ENCODE peak calls at places on chromosomes 13 and 19, in four cellular contexts. K is AG10803, Y is AG09309, M is pancreas. E is an unnamed sample.

GRCh38 chr19:18456974-18457373 is 19.0 kb upstream of the ISYNA1 start:
- DNase-seq in Y (no peak), M (no peak), K (no peak), E (no peak)

GRCh38 chr13:29548722-29549446 is 46.6 kb downstream of the SLC7A1 start:
- DNase-seq in Y (no peak), M (peak), K (peak), E (no peak)

GRCh38 chr13:69545500-69546025 is 562.1 kb upstream of the ATXN8OS start:
- DNase-seq in K (no peak), M (no peak), Y (no peak), E (no peak)

GRCh38 chr13:52665325-52665724 is 12.7 kb downstream of the SUGT1 start:
- DNase-seq in Y (no peak), K (peak), M (no peak), E (no peak)

GRCh38 chr19:17450264-17451075 is 2.0 kb upstream of the TMEM221 start:
- DNase-seq in K (no peak), Y (no peak), M (no peak), E (no peak)

GRCh38 chr19:12647490-12648071 is 19.0 kb downstream of the MAN2B1 start:
- DNase-seq in M (peak), Y (no peak), K (peak), E (peak)

GRCh38 chr13:113860579-113861432 is 3.1 kb downstream of the GAS6 start:
- DNase-seq in Y (no peak), M (peak), K (no peak), E (no peak)

GRCh38 chr13:48268019-48268418 is 35.0 kb downstream of the ITM2B start:
- DNase-seq in K (no peak), M (no peak), Y (no peak), E (no peak)

GRCh38 chr19:28497887-28498286 is 715.1 kb downstream of the UQCRFS1 start:
- DNase-seq in Y (no peak), K (no peak), M (no peak), E (no peak)

GRCh38 chr19:45643927-45644771 is 5.0 kb upstream of the EML2 start:
- DNase-seq in K (no peak), Y (no peak), M (no peak), E (no peak)

GRCh38 chr19:45643024-45643926 is 4.1 kb upstream of the EML2 start:
- DNase-seq in K (peak), Y (no peak), M (peak), E (peak)

GRCh38 chr19:45645631-45646344 is 6.6 kb upstream of the EML2 start:
- DNase-seq in Y (no peak), M (peak), K (peak), E (peak)

GRCh38 chr19:45646345-45646698 is 7.1 kb upstream of the EML2 start:
- DNase-seq in K (no peak), Y (no peak), M (no peak), E (no peak)

DNA sequence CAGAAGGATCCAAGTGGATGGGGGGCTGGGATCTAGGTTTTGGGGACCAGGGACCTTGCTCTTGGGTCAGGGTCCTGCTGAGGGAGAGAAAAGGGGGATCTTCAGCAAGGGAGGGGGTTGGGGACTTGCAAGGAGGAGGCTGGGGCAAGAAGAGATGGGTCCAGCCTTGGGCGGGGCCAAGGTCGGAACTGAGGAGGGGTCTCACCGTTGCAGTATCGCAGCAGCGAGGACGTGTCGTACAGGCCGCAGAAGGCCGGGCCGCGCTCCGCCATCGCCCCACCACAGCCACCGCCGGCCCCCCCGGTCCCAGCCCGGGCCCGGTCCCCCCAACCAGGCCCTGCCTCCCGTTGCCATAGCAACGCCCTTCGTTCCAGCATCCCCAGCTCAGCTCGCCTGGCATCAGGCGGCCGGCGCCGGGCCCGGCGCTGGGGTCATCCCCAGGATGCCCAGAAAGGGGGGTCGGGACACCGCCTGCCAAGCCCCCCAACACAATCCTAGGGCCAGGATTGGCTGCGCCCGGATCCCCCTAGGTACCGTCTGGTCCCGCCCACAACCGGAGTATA is 6.0 kb upstream of the EML2 start:
- DNase-seq in M (no peak), Y (no peak), K (no peak), E (no peak)
- H3K4me3 ChIP-seq in M (no peak), Y (peak), K (peak), E (peak)

GRCh38 chr19:45790942-45791341 is 1.7 kb downstream of the DMWD start:
- DNase-seq in K (no peak), Y (no peak), M (no peak), E (peak)

GRCh38 chr19:45794627-45795026 is 2.0 kb upstream of the DMWD start:
- DNase-seq in Y (no peak), M (no peak), K (no peak), E (no peak)

GRCh38 chr19:45791744-45792481 is 732 bp downstream of the DMWD start:
- DNase-seq in M (no peak), Y (no peak), K (no peak), E (no peak)

GRCh38 chr19:45792482-45793177 is at the start of gene DMWD:
- DNase-seq in K (peak), Y (peak), M (peak), E (peak)

GRCh38 chr19:45793178-45793564 is 526 bp upstream of the DMWD start:
- DNase-seq in M (no peak), Y (no peak), K (no peak), E (no peak)
- H3K4me3 ChIP-seq in M (no peak), Y (peak), K (peak), E (peak)

GRCh38 chr13:110711778-110712070 is 1.8 kb upstream of the ING1 start:
- DNase-seq in M (no peak), Y (no peak), K (no peak), E (no peak)

GRCh38 chr13:110712849-110713641 is 455 bp upstream of the ING1 start:
- DNase-seq in M (peak), Y (peak), K (peak), E (peak)

GRCh38 chr13:110713981-110714797 is 689 bp downstream of the ING1 start:
- DNase-seq in K (no peak), M (peak), Y (no peak), E (peak)

GRCh38 chr13:110713642-110713952 is at the start of gene ING1:
- DNase-seq in Y (no peak), M (no peak), K (no peak), E (no peak)

GRCh38 chr13:110712081-110712848 is 1.2 kb upstream of the ING1 start:
- DNase-seq in K (peak), M (peak), Y (no peak), E (peak)
- H3K4me3 ChIP-seq in K (peak), M (peak), Y (peak), E (peak)

DNA sequence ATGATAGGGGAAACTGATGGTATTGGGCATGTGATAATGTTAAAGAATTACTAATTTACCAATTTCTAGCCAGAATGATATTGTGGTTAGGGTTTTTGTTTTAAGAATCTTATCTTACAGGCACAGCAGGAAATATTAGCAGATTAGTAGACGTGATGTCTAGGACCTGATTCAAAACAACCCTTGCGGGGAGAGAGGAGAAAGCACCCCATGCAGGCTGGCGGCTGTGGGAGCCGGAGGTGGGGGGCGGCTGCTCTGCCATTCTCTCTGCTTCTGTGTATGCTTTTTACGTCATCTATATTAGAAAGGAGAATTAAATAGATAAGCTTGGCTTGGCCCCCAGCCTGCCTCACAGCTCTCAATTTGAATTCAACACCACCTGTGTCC is 41.5 kb downstream of the MLLT1 start:
- DNase-seq in K (no peak), M (no peak), Y (no peak), E (no peak)
- H3K4me3 ChIP-seq in K (no peak), M (no peak), Y (no peak), E (no peak)

DNA sequence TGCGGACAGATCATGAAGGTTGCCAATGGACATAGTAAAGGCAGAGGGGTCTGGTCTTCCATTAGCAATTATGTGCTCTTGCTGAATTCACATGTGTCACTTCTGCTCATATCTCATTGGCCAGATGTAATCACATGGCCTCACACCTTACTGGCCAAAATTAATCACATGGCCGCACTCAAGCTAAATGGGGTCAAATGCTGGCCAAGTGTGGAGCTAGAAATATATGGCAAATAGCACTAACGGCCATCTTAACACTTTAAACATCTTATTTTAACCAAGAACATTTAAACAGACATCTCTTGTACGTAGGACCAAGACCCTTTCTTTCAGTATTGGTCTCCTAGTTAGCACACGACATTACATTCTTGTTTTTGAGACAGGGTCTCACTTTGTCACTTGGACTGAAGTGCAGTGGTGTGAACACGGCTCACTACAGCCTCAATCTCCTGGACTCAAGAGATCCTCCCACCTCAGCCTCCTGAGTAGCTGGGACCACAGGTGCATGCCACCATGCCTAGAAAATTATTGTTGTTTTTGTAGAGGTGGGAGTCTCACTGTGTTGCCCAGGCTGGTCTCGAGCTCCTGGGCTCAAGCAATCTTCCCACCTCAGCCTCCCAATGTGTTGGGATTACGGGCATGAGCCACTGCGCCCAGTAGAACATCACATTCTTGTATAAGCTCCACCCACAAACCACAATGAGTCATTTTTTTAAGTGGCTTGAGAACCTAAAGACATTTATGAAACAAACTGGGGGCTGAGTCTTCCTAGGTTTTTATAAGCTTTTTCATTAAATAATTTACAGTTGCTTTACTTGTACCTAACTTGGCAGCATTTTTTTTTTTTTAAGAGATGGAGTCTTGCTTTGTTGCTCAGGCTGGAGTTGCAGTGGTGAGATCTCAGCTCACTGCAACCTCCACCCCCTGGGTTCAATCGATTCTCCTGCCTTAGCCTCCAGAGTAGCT is 2.9 kb upstream of the PTOV1 start:
- DNase-seq in M (no peak), Y (peak), K (peak), E (no peak)
- H3K4me3 ChIP-seq in M (no peak), Y (no peak), K (no peak), E (no peak)

GRCh38 chr13:20227730-20228129 is 4.4 kb downstream of the GJB6 start:
- DNase-seq in M (no peak), Y (no peak), K (no peak), E (no peak)

GRCh38 chr13:20227288-20227687 is 4.8 kb downstream of the GJB6 start:
- DNase-seq in M (no peak), Y (no peak), K (no peak), E (no peak)

GRCh38 chr13:20230913-20231838 is 943 bp downstream of the GJB6 start:
- DNase-seq in M (no peak), Y (no peak), K (no peak), E (no peak)

GRCh38 chr13:20232556-20233277 is 598 bp upstream of the GJB6 start:
- DNase-seq in M (no peak), Y (no peak), K (no peak), E (no peak)

GRCh38 chr13:20231839-20232555 is at the start of gene GJB6:
- DNase-seq in Y (no peak), M (no peak), K (no peak), E (no peak)
- H3K4me3 ChIP-seq in Y (no peak), M (peak), K (no peak), E (peak)

GRCh38 chr19:50477751-50478515 is 1.3 kb upstream of the GARIN5A start:
- DNase-seq in K (no peak), Y (no peak), M (no peak), E (peak)
- H3K4me3 ChIP-seq in K (no peak), Y (no peak), M (no peak), E (no peak)

DNA sequence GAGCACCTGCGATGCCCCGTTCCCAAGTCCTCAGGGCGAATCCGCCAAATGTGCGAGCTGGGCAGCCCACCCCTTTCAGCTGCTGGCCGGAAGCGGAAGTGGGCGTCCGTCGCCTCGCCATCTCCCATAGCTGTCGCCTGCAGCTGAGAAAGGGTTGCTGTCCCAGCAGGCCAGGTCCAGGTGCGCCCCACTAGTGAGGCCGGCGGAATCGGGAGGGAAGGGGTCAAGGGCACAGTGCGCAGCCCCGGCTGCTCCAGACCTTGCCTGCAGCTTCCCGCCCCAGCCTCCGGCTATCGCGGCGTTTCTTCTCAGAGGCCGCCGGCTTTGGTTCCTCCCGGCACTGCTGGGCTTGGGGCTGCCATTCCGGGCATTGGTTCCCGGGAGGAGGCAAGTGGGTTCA is at the start of gene ZNF177:
- DNase-seq in K (no peak), Y (no peak), M (no peak), E (no peak)
- H3K4me3 ChIP-seq in K (peak), Y (peak), M (no peak), E (no peak)